ENCODE peak calls at places on chromosomes 4 and X, in five cellular contexts. D is H9, Q is H1, M is mesenchymal stem cell, N is trophoblast cell. B is an unnamed sample.

GRCh38 chr4:74794341-74794801 is at the start of gene BTC:
- DNase-seq in D (peak), Q (no peak), M (peak), N (peak), B (peak)

GRCh38 chr4:125390126-125390525 is 75.4 kb downstream of the FAT4 start:
- DNase-seq in D (no peak), Q (no peak), M (peak), N (no peak), B (no peak)

GRCh38 chr4:183658362-183659028 is 490 bp downstream of the RWDD4 start:
- DNase-seq in D (peak), Q (no peak), M (peak), N (no peak), B (no peak)

GRCh38 chr4:13528823-13529129 is 15.5 kb downstream of the NKX3-2 start:
- DNase-seq in D (no peak), Q (no peak), M (no peak), N (no peak), B (no peak)

GRCh38 chr4:127997534-127998388 is 32.6 kb downstream of the ABHD18 start:
- DNase-seq in D (no peak), Q (no peak), M (peak), N (peak), B (no peak)

GRCh38 chr4:60344908-60345307 is 855.2 kb upstream of the ADGRL3 start:
- DNase-seq in D (no peak), Q (no peak), M (no peak), N (no peak), B (no peak)

GRCh38 chr4:76984788-76985211 is 35.2 kb downstream of the SEPTIN11 start:
- DNase-seq in D (no peak), Q (no peak), M (peak), N (peak), B (peak)

GRCh38 chr4:99790796-99791617 is 25.6 kb upstream of the DAPP1 start:
- DNase-seq in D (no peak), Q (no peak), M (no peak), N (no peak), B (no peak)

GRCh38 chr4:7665321-7665720 is 230.6 kb upstream of the PSAPL1 start:
- DNase-seq in D (no peak), Q (no peak), M (no peak), N (no peak), B (no peak)

GRCh38 chrX:41559662-41560061 is 112.5 kb downstream of the NYX start:
- DNase-seq in D (no peak), Q (no peak), M (peak), N (no peak), B (no peak)

GRCh38 chr4:123589361-123589760 is 192.8 kb downstream of the SPRY1 start:
- DNase-seq in D (no peak), Q (no peak), M (no peak), N (no peak), B (no peak)

GRCh38 chr4:123587983-123588494 is 191.4 kb downstream of the SPRY1 start:
- DNase-seq in D (no peak), Q (no peak), M (peak), N (peak), B (no peak)

GRCh38 chr4:123585111-123585510 is 188.5 kb downstream of the SPRY1 start:
- DNase-seq in D (no peak), Q (no peak), M (no peak), N (no peak), B (peak)

GRCh38 chr4:123591875-123592274 is 195.3 kb downstream of the SPRY1 start:
- DNase-seq in D (no peak), Q (no peak), M (no peak), N (no peak), B (no peak)

GRCh38 chr4:123588631-123589223 is 192.1 kb downstream of the SPRY1 start:
- DNase-seq in D (no peak), Q (no peak), M (peak), N (no peak), B (no peak)
- H2BK12ac ChIP-seq in D (no peak), Q (no peak), M (no peak), N (no peak), B (no peak)

GRCh38 chrX:122945328-122945727 is 238.8 kb upstream of the GRIA3 start:
- DNase-seq in D (no peak), Q (no peak), M (no peak), N (no peak), B (no peak)

GRCh38 chrX:122940199-122940598 is 243.9 kb upstream of the GRIA3 start:
- DNase-seq in D (no peak), Q (no peak), M (no peak), N (no peak), B (no peak)

GRCh38 chrX:122941801-122942200 is 242.3 kb upstream of the GRIA3 start:
- DNase-seq in D (no peak), Q (no peak), M (no peak), N (no peak), B (no peak)

GRCh38 chrX:122943918-122944317 is 240.2 kb upstream of the GRIA3 start:
- DNase-seq in D (no peak), Q (no peak), M (peak), N (no peak), B (no peak)
- H2BK12ac ChIP-seq in D (no peak), Q (no peak), M (no peak), N (no peak), B (no peak)

DNA sequence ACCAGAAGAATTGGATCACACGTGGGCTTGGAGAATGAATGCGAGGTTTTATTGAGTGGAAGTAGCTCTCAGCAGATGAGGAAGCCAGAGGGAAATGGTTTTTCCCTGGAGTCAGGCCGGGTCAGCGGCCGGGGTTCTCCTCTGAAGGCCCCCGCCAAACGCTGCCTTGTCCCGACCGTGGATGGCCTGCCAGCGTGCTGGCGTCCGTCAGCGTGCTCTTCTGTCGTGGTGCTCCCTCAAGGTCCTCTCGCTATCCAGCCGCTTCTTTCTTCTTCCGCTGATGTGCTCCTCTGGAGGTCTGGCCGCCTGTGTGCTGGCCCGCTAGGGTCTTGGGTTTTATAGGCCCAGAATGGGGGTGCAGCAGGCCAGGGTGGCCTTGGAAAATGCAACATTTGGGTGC is 632.2 kb downstream of the TRAM1L1 start:
- DNase-seq in D (no peak), Q (no peak), M (no peak), N (no peak), B (no peak)
- H2BK12ac ChIP-seq in D (no peak), Q (no peak), M (no peak), N (no peak), B (no peak)

GRCh38 chr4:22744478-22745062 is 51.8 kb downstream of the GBA3 start:
- DNase-seq in D (no peak), Q (no peak), M (no peak), N (no peak), B (no peak)
- H2BK12ac ChIP-seq in D (no peak), Q (no peak), M (no peak), N (no peak), B (no peak)

DNA sequence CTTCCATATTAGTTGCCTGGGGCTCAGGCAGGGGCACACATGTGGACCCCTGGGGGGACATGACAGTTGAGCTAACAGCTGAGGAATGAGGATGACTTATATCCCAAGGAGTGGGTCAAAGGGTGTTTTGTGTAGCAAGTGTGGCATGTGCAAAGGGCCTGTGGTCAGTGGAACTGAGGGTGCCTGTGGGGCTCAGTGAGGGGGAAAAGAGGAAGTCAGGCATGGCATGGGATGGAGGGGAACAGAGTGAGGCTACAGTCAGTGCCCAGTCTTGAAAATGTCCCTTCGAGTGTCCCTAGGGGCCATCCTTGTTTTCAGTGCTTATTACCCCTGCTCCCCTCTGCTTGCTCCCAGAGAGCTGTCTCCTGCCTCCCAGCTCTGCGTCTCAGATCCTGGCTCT is 64.3 kb upstream of the CD99 start:
- DNase-seq in D (no peak), Q (no peak), M (no peak), N (no peak), B (no peak)
- H2BK12ac ChIP-seq in D (no peak), Q (no peak), M (no peak), N (no peak), B (no peak)

GRCh38 chr4:84790769-84791565 is 175.5 kb downstream of the WDFY3 start:
- DNase-seq in D (no peak), Q (no peak), M (no peak), N (peak), B (no peak)

GRCh38 chr4:84796388-84796787 is 170.1 kb downstream of the WDFY3 start:
- DNase-seq in D (no peak), Q (no peak), M (no peak), N (no peak), B (no peak)

DNA sequence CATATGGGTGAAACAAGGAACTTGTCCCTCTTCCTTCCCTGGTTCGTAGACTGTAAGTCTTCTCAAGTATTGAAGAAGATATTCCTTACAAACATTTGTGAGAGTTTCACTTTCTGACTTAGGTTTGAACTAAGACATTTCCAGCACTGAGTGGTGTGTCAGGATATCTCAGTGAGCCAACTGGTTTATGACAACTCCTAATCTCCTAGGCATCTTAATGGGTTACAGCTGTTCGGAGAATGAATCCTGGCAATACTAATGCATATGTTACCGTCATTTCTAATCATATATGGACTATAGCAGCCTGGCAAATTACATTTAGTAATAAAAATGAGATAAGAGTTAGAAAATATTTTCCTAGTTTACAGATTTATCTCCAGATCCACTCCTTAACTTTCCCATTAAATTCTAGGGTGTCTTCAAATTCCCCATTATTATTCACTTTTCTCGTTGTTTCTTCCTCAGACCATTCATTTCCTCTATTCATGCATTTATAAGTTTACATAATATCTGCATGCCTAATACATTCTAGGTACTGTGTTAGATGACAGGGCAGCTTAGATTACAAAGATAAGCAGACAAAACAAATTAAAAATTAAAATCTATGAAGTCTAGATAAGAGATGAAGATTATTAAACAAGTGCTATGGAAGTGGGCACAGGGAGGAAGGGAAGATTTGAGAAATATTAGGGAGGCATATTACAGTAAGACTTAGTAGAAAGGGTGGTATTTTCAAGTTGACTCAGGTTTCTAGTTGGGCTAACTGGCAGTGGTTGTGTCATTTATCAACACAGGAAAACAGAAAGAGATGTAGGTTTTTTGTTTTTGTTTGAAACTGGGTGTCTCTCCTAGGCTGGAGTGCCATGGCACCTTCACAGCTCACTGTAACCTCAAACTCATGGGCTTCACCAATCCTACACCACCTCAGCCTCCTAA is 173.9 kb downstream of the WDFY3 start:
- DNase-seq in D (no peak), Q (no peak), M (peak), N (peak), B (no peak)
- H2BK12ac ChIP-seq in D (no peak), Q (no peak), M (no peak), N (no peak), B (no peak)

GRCh38 chrX:100748133-100748532 is 16.2 kb upstream of the SYTL4 start:
- DNase-seq in D (no peak), Q (no peak), M (no peak), N (peak), B (no peak)
- H2BK12ac ChIP-seq in D (no peak), Q (no peak), M (no peak), N (no peak), B (no peak)

GRCh38 chr4:121642292-121642691 is 54.5 kb downstream of the ANXA5 start:
- DNase-seq in D (no peak), Q (no peak), M (no peak), N (peak), B (no peak)

GRCh38 chr4:121648518-121648917 is 48.3 kb downstream of the ANXA5 start:
- DNase-seq in D (no peak), Q (no peak), M (no peak), N (peak), B (no peak)

DNA sequence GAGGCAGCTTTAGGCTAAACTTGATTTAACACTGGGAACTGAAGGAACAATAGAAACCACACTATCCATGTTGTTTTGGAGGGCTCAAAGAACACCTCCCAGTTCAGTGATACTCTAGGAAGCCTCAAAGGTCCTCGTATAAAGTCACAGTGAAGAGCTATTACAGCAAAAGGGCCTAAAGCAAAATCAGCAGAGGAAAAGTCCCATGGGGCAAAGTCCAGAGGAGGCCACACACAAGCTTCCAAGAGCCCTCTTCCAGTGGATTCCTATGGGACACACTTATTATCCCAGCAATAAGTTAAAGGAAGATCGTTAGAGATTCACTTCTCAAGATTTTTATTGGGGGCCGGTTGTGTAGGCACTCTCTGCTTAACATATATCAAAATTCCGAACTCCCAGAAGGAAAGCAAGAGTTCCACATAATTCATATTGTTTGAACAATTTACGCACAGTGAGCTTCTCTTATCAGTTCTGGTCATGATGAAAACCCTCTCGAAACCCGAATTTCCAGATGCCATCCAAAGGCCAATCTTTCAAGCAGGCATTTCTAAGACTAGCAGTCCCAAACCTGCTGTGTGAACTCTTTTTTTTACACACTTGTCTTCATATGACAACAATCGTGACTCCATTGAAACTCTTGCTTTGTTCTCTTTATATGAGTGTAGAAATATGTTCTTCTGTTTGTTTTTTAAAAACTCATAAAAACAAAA is 53.7 kb downstream of the ANXA5 start:
- DNase-seq in D (no peak), Q (no peak), M (no peak), N (peak), B (no peak)
- H2BK12ac ChIP-seq in D (no peak), Q (no peak), M (no peak), N (no peak), B (no peak)

B was measured in neuronal stem cell.